ENCODE peak calls at places on chromosomes 3 and 15, in eight cellular contexts. N is anterior cingulate cortex; Q is CD4-positive, alpha-beta memory T cell; Z is fibroblast of lung; I is stimulated activated CD4-positive, alpha-beta T cell treated with anti-CD3 and anti-CD28 coated beads, Interleukin-12 subunit alpha, Interleukin-12 subunit beta, amount 100 ng/mL, for 4 hours; T is T follicular helper cell; M is heart left ventricle; R is glomerular endothelial cell. C is an unnamed sample.

GRCh38 chr15:50256188-50257041 is 9.1 kb downstream of the HDC start:
- DNase-seq in N (no peak), Q (no peak), Z (peak; percentile 87), I (no peak), T (no peak), M (no peak), R (no peak), C (no peak)

GRCh38 chr3:138434875-138435772 is 708 bp downstream of the ESYT3 start:
- DNase-seq in N (no peak), Q (no peak), Z (no peak), I (no peak), T (no peak), M (no peak), R (no peak), C (no peak)

GRCh38 chr3:195042741-195043611 is 228.0 kb downstream of the XXYLT1 start:
- DNase-seq in N (no peak), Q (no peak), Z (no peak), I (no peak), T (no peak), M (no peak), R (no peak), C (no peak)

GRCh38 chr3:79086514-79086913 is 681.3 kb downstream of the ROBO1 start:
- DNase-seq in N (peak; percentile 35), Q (no peak), Z (peak; percentile 67), I (no peak), T (no peak), M (peak; percentile 21), R (peak; percentile 42), C (peak; percentile 58)

GRCh38 chr3:192851821-192852352 is 65.8 kb downstream of the MB21D2 start:
- DNase-seq in N (peak; percentile 50), Q (no peak), Z (peak; percentile 80), I (no peak), T (no peak), M (peak; percentile 63), R (peak; percentile 72), C (peak; percentile 59)

GRCh38 chr3:72171946-72172345 is 387.0 kb upstream of the PROK2 start:
- DNase-seq in N (peak; percentile 49), Q (no peak), Z (no peak), I (no peak), T (no peak), M (no peak), R (no peak), C (no peak)

GRCh38 chr3:126480864-126481263 is 5.2 kb upstream of the ZXDC start:
- DNase-seq in N (peak; percentile 14), Q (no peak), Z (no peak), I (no peak), T (no peak), M (no peak), R (no peak), C (no peak)

GRCh38 chr3:122782804-122783203 is 10.8 kb downstream of the HSPBAP1 start:
- DNase-seq in N (no peak), Q (no peak), Z (no peak), I (no peak), T (no peak), M (no peak), R (no peak), C (no peak)

GRCh38 chr3:125582707-125583106 is 12.6 kb downstream of the OSBPL11 start:
- DNase-seq in N (no peak), Q (no peak), Z (peak; percentile 27), I (no peak), T (no peak), M (no peak), R (no peak), C (peak; percentile 32)

GRCh38 chr3:8681349-8681748 is 36.8 kb upstream of the SSUH2 start:
- DNase-seq in N (no peak), Q (no peak), Z (no peak), I (no peak), T (no peak), M (no peak), R (no peak), C (no peak)

GRCh38 chr3:42247576-42248027 is 18.4 kb downstream of the CCK start:
- DNase-seq in N (peak; percentile 61), Q (peak; percentile 59), Z (peak; percentile 66), I (peak; percentile 46), T (peak; percentile 48), M (no peak), R (peak; percentile 39), C (peak; percentile 72)

GRCh38 chr3:192817053-192817452 is 89.7 kb upstream of the FGF12 start:
- DNase-seq in N (no peak), Q (no peak), Z (peak; percentile 55), I (no peak), T (no peak), M (no peak), R (no peak), C (no peak)

GRCh38 chr3:157819415-157819814 is 286.8 kb downstream of the SHOX2 start:
- DNase-seq in N (no peak), Q (no peak), Z (no peak), I (no peak), T (no peak), M (no peak), R (no peak), C (no peak)

GRCh38 chr15:77667351-77667750 is 34.6 kb upstream of the LINGO1 start:
- DNase-seq in N (no peak), Q (no peak), Z (no peak), I (no peak), T (no peak), M (no peak), R (no peak), C (no peak)

GRCh38 chr3:52537726-52538421 is 1.5 kb downstream of the UQCC5 start:
- DNase-seq in N (no peak), Q (no peak), Z (no peak), I (no peak), T (no peak), M (no peak), R (no peak), C (no peak)

GRCh38 chr3:134056464-134056891 is 26.8 kb upstream of the SLCO2A1 start:
- DNase-seq in N (no peak), Q (no peak), Z (no peak), I (no peak), T (no peak), M (no peak), R (no peak), C (no peak)

GRCh38 chr15:49877117-49877860 is 241.7 kb downstream of the ATP8B4 start:
- DNase-seq in N (no peak), Q (no peak), Z (peak; percentile 70), I (no peak), T (no peak), M (no peak), R (no peak), C (no peak)